ENCODE peak calls at places on chromosomes 16 and 17, in eight cellular contexts. One of them, this sample, is unnamed.

GRCh38 chr17:15651001-15651582 is 31.6 kb upstream of the FBXW10B start:
- DNase-seq in AG04450: no peak
- DNase-seq in BJ: no peak
- DNase-seq in upper lobe of right lung: no peak
- DNase-seq in brain microvascular endothelial cell: no peak
- DNase-seq in fibroblast of mammary gland: no peak
- DNase-seq in ovary: peak
- DNase-seq in activated B cell treated with CpG ODN at 0.5 μM for 24 hours: no peak
- DNase-seq in this sample: no peak

GRCh38 chr17:12342609-12343248 is 322.1 kb downstream of the MAP2K4 start:
- DNase-seq in AG04450: no peak
- DNase-seq in BJ: no peak
- DNase-seq in upper lobe of right lung: no peak
- DNase-seq in brain microvascular endothelial cell: peak
- DNase-seq in fibroblast of mammary gland: peak
- DNase-seq in ovary: no peak
- DNase-seq in activated B cell treated with CpG ODN at 0.5 μM for 24 hours: no peak
- DNase-seq in this sample: no peak

GRCh38 chr17:37490638-37491614 is 1.2 kb downstream of the DUSP14 start:
- DNase-seq in AG04450: no peak
- DNase-seq in BJ: peak
- DNase-seq in upper lobe of right lung: no peak
- DNase-seq in brain microvascular endothelial cell: peak
- DNase-seq in fibroblast of mammary gland: peak
- DNase-seq in ovary: peak
- DNase-seq in activated B cell treated with CpG ODN at 0.5 μM for 24 hours: no peak
- DNase-seq in this sample: peak

GRCh38 chr17:82520041-82520910 is 744 bp downstream of the FOXK2 start:
- DNase-seq in AG04450: no peak
- DNase-seq in BJ: no peak
- DNase-seq in upper lobe of right lung: peak
- DNase-seq in brain microvascular endothelial cell: no peak
- DNase-seq in fibroblast of mammary gland: no peak
- DNase-seq in ovary: peak
- DNase-seq in activated B cell treated with CpG ODN at 0.5 μM for 24 hours: peak
- DNase-seq in this sample: no peak

GRCh38 chr16:12757546-12757945 is 46.1 kb downstream of the CPPED1 start:
- DNase-seq in AG04450: no peak
- DNase-seq in BJ: no peak
- DNase-seq in upper lobe of right lung: no peak
- DNase-seq in brain microvascular endothelial cell: no peak
- DNase-seq in fibroblast of mammary gland: no peak
- DNase-seq in ovary: no peak
- DNase-seq in activated B cell treated with CpG ODN at 0.5 μM for 24 hours: no peak
- DNase-seq in this sample: no peak

GRCh38 chr17:73365203-73365933 is 53.6 kb upstream of the CDC42EP4 start:
- DNase-seq in AG04450: no peak
- DNase-seq in BJ: no peak
- DNase-seq in upper lobe of right lung: no peak
- DNase-seq in brain microvascular endothelial cell: no peak
- DNase-seq in fibroblast of mammary gland: no peak
- DNase-seq in ovary: peak
- DNase-seq in activated B cell treated with CpG ODN at 0.5 μM for 24 hours: no peak
- DNase-seq in this sample: no peak

GRCh38 chr17:42289863-42290165 is 1.5 kb downstream of the STAT5A start:
- DNase-seq in AG04450: no peak
- DNase-seq in BJ: no peak
- DNase-seq in upper lobe of right lung: peak
- DNase-seq in brain microvascular endothelial cell: no peak
- DNase-seq in fibroblast of mammary gland: no peak
- DNase-seq in ovary: peak
- DNase-seq in activated B cell treated with CpG ODN at 0.5 μM for 24 hours: no peak
- DNase-seq in this sample: no peak

GRCh38 chr16:66926171-66926570 is 836 bp upstream of the RRAD start:
- DNase-seq in AG04450: no peak
- DNase-seq in BJ: no peak
- DNase-seq in upper lobe of right lung: no peak
- DNase-seq in brain microvascular endothelial cell: no peak
- DNase-seq in fibroblast of mammary gland: no peak
- DNase-seq in ovary: no peak
- DNase-seq in activated B cell treated with CpG ODN at 0.5 μM for 24 hours: no peak
- DNase-seq in this sample: no peak

GRCh38 chr16:58331024-58331707 is 36.3 kb upstream of the PRSS54 start:
- DNase-seq in AG04450: no peak
- DNase-seq in BJ: no peak
- DNase-seq in upper lobe of right lung: no peak
- DNase-seq in brain microvascular endothelial cell: no peak
- DNase-seq in fibroblast of mammary gland: no peak
- DNase-seq in ovary: no peak
- DNase-seq in activated B cell treated with CpG ODN at 0.5 μM for 24 hours: no peak
- DNase-seq in this sample: no peak

GRCh38 chr17:50909765-50910661 is 43.9 kb upstream of the TOB1 start:
- DNase-seq in AG04450: no peak
- DNase-seq in BJ: no peak
- DNase-seq in upper lobe of right lung: no peak
- DNase-seq in brain microvascular endothelial cell: no peak
- DNase-seq in fibroblast of mammary gland: no peak
- DNase-seq in ovary: no peak
- DNase-seq in activated B cell treated with CpG ODN at 0.5 μM for 24 hours: no peak
- DNase-seq in this sample: no peak

GRCh38 chr17:50911450-50911849 is 45.3 kb upstream of the TOB1 start:
- DNase-seq in AG04450: no peak
- DNase-seq in BJ: no peak
- DNase-seq in upper lobe of right lung: no peak
- DNase-seq in brain microvascular endothelial cell: no peak
- DNase-seq in fibroblast of mammary gland: no peak
- DNase-seq in ovary: no peak
- DNase-seq in activated B cell treated with CpG ODN at 0.5 μM for 24 hours: no peak
- DNase-seq in this sample: no peak

GRCh38 chr17:50906443-50906842 is 40.3 kb upstream of the TOB1 start:
- DNase-seq in AG04450: no peak
- DNase-seq in BJ: no peak
- DNase-seq in upper lobe of right lung: no peak
- DNase-seq in brain microvascular endothelial cell: no peak
- DNase-seq in fibroblast of mammary gland: no peak
- DNase-seq in ovary: no peak
- DNase-seq in activated B cell treated with CpG ODN at 0.5 μM for 24 hours: no peak
- DNase-seq in this sample: no peak

GRCh38 chr17:50908140-50908859 is 42.1 kb upstream of the TOB1 start:
- DNase-seq in AG04450: no peak
- DNase-seq in BJ: no peak
- DNase-seq in upper lobe of right lung: no peak
- DNase-seq in brain microvascular endothelial cell: no peak
- DNase-seq in fibroblast of mammary gland: no peak
- DNase-seq in ovary: no peak
- DNase-seq in activated B cell treated with CpG ODN at 0.5 μM for 24 hours: no peak
- DNase-seq in this sample: no peak

GRCh38 chr17:50908860-50909764 is 43.0 kb upstream of the TOB1 start:
- DNase-seq in AG04450: no peak
- DNase-seq in BJ: no peak
- DNase-seq in upper lobe of right lung: peak
- DNase-seq in brain microvascular endothelial cell: no peak
- DNase-seq in fibroblast of mammary gland: no peak
- DNase-seq in ovary: no peak
- DNase-seq in activated B cell treated with CpG ODN at 0.5 μM for 24 hours: no peak
- DNase-seq in this sample: no peak
- TF ChIP-seq CTCF in AG04450: no peak
- TF ChIP-seq CTCF in BJ: no peak
- TF ChIP-seq CTCF in upper lobe of right lung: no peak
- TF ChIP-seq CTCF in brain microvascular endothelial cell: no peak
- TF ChIP-seq CTCF in fibroblast of mammary gland: no peak
- TF ChIP-seq CTCF in ovary: no peak
- TF ChIP-seq CTCF in activated B cell treated with CpG ODN at 0.5 μM for 24 hours: no peak
- TF ChIP-seq CTCF in this sample: peak

GRCh38 chr17:7503521-7503920 is 19.4 kb downstream of the POLR2A start:
- DNase-seq in AG04450: no peak
- DNase-seq in BJ: no peak
- DNase-seq in upper lobe of right lung: no peak
- DNase-seq in brain microvascular endothelial cell: no peak
- DNase-seq in fibroblast of mammary gland: no peak
- DNase-seq in ovary: no peak
- DNase-seq in activated B cell treated with CpG ODN at 0.5 μM for 24 hours: no peak
- DNase-seq in this sample: no peak

GRCh38 chr17:7499161-7499560 is 15.0 kb downstream of the POLR2A start:
- DNase-seq in AG04450: no peak
- DNase-seq in BJ: no peak
- DNase-seq in upper lobe of right lung: no peak
- DNase-seq in brain microvascular endothelial cell: no peak
- DNase-seq in fibroblast of mammary gland: no peak
- DNase-seq in ovary: no peak
- DNase-seq in activated B cell treated with CpG ODN at 0.5 μM for 24 hours: no peak
- DNase-seq in this sample: no peak

GRCh38 chr17:7502171-7502847 is 18.1 kb downstream of the POLR2A start:
- DNase-seq in AG04450: no peak
- DNase-seq in BJ: no peak
- DNase-seq in upper lobe of right lung: no peak
- DNase-seq in brain microvascular endothelial cell: no peak
- DNase-seq in fibroblast of mammary gland: no peak
- DNase-seq in ovary: no peak
- DNase-seq in activated B cell treated with CpG ODN at 0.5 μM for 24 hours: no peak
- DNase-seq in this sample: no peak

GRCh38 chr17:7501729-7502128 is 17.6 kb downstream of the POLR2A start:
- DNase-seq in AG04450: no peak
- DNase-seq in BJ: no peak
- DNase-seq in upper lobe of right lung: no peak
- DNase-seq in brain microvascular endothelial cell: no peak
- DNase-seq in fibroblast of mammary gland: no peak
- DNase-seq in ovary: no peak
- DNase-seq in activated B cell treated with CpG ODN at 0.5 μM for 24 hours: no peak
- DNase-seq in this sample: no peak

GRCh38 chr17:7502987-7503386 is 18.8 kb downstream of the POLR2A start:
- DNase-seq in AG04450: no peak
- DNase-seq in BJ: no peak
- DNase-seq in upper lobe of right lung: no peak
- DNase-seq in brain microvascular endothelial cell: no peak
- DNase-seq in fibroblast of mammary gland: no peak
- DNase-seq in ovary: no peak
- DNase-seq in activated B cell treated with CpG ODN at 0.5 μM for 24 hours: no peak
- DNase-seq in this sample: no peak
- TF ChIP-seq CTCF in AG04450: peak
- TF ChIP-seq CTCF in BJ: peak
- TF ChIP-seq CTCF in upper lobe of right lung: no peak
- TF ChIP-seq CTCF in brain microvascular endothelial cell: peak
- TF ChIP-seq CTCF in fibroblast of mammary gland: peak
- TF ChIP-seq CTCF in ovary: no peak
- TF ChIP-seq CTCF in activated B cell treated with CpG ODN at 0.5 μM for 24 hours: no peak
- TF ChIP-seq CTCF in this sample: peak

GRCh38 chr16:2044541-2044940 is 3.1 kb downstream of the NTHL1 start:
- DNase-seq in AG04450: no peak
- DNase-seq in BJ: no peak
- DNase-seq in upper lobe of right lung: no peak
- DNase-seq in brain microvascular endothelial cell: no peak
- DNase-seq in fibroblast of mammary gland: no peak
- DNase-seq in ovary: no peak
- DNase-seq in activated B cell treated with CpG ODN at 0.5 μM for 24 hours: no peak
- DNase-seq in this sample: no peak

GRCh38 chr16:2046889-2047329 is 725 bp downstream of the NTHL1 start:
- DNase-seq in AG04450: no peak
- DNase-seq in BJ: no peak
- DNase-seq in upper lobe of right lung: no peak
- DNase-seq in brain microvascular endothelial cell: no peak
- DNase-seq in fibroblast of mammary gland: no peak
- DNase-seq in ovary: no peak
- DNase-seq in activated B cell treated with CpG ODN at 0.5 μM for 24 hours: no peak
- DNase-seq in this sample: no peak

GRCh38 chr16:2048116-2048543 is 345 bp downstream of the TSC2 start:
- DNase-seq in AG04450: no peak
- DNase-seq in BJ: no peak
- DNase-seq in upper lobe of right lung: no peak
- DNase-seq in brain microvascular endothelial cell: no peak
- DNase-seq in fibroblast of mammary gland: no peak
- DNase-seq in ovary: no peak
- DNase-seq in activated B cell treated with CpG ODN at 0.5 μM for 24 hours: no peak
- DNase-seq in this sample: no peak

GRCh38 chr16:2046125-2046888 is 1.3 kb downstream of the NTHL1 start:
- DNase-seq in AG04450: no peak
- DNase-seq in BJ: no peak
- DNase-seq in upper lobe of right lung: no peak
- DNase-seq in brain microvascular endothelial cell: no peak
- DNase-seq in fibroblast of mammary gland: no peak
- DNase-seq in ovary: no peak
- DNase-seq in activated B cell treated with CpG ODN at 0.5 μM for 24 hours: no peak
- DNase-seq in this sample: no peak

DNA sequence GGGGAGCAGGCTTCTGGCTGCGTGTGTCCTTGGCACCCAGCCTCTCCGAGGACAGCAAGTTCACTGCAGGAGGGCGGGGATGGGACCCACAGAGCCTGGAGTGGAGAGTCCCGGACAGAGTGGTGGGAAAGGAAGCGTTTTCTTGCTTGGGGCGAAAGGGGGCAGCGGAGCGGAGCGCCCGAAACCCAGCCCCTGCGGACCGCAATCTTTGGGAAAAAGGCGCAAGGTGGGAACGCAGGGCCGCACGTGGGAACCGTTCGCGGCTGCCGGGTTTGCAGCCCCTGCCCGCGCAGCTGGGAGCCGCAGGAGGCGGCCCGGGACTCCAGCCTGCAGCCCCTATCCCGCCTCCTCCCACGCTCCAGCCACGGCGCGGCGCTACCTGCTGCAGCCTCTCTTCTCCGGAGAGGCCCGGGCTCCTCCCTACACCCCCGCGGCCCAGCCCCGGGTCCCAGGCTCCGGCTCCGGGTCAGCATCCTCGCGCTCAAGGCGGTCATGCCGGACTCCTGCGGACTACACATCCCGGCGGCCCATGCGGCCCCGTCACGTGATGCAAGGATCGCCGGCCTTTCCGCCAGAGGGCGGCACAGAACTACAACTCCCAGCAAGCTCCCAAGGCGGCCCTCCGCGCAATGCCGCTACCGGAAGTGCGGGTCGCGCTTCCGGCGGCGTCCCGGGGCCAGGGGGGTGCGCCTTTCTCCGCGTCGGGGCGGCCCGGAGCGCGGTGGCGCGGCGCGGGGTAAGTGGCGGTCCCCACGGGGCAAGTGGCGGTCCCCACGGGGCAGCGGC is at the start of the genes NTHL1 and TSC2:
- DNase-seq in AG04450: peak
- DNase-seq in BJ: peak
- DNase-seq in upper lobe of right lung: peak
- DNase-seq in brain microvascular endothelial cell: peak
- DNase-seq in fibroblast of mammary gland: peak
- DNase-seq in ovary: peak
- DNase-seq in activated B cell treated with CpG ODN at 0.5 μM for 24 hours: peak
- DNase-seq in this sample: peak
- TF ChIP-seq CTCF in AG04450: peak
- TF ChIP-seq CTCF in BJ: peak
- TF ChIP-seq CTCF in upper lobe of right lung: peak
- TF ChIP-seq CTCF in brain microvascular endothelial cell: peak
- TF ChIP-seq CTCF in fibroblast of mammary gland: no peak
- TF ChIP-seq CTCF in ovary: peak
- TF ChIP-seq CTCF in activated B cell treated with CpG ODN at 0.5 μM for 24 hours: no peak
- TF ChIP-seq CTCF in this sample: peak

DNA sequence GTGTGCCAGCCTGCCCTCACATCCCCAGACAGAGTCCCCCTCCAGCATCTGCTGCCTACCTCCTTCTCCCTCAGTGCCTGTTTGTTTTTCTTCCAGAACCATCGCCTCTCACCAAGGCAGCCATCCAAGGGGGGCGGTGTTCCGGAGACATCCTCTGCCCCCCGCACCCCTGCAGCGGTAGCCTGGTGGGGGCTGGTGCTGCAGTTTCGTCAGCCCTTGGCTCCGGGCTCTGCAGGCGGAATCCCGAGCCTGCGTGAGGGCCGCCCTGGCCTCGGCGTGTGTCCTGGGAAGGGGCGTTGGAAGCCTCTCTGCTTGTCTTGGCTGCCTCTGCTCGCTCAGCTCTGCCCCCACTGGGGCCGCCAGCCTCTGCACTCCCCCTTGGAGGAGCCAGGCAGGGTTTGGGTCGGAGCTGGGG is 126.0 kb upstream of the CIBAR2 start:
- DNase-seq in AG04450: peak
- DNase-seq in BJ: no peak
- DNase-seq in upper lobe of right lung: peak
- DNase-seq in brain microvascular endothelial cell: peak
- DNase-seq in fibroblast of mammary gland: peak
- DNase-seq in ovary: peak
- DNase-seq in activated B cell treated with CpG ODN at 0.5 μM for 24 hours: no peak
- DNase-seq in this sample: peak
- TF ChIP-seq CTCF in AG04450: peak
- TF ChIP-seq CTCF in BJ: peak
- TF ChIP-seq CTCF in upper lobe of right lung: no peak
- TF ChIP-seq CTCF in brain microvascular endothelial cell: peak
- TF ChIP-seq CTCF in fibroblast of mammary gland: peak
- TF ChIP-seq CTCF in ovary: peak
- TF ChIP-seq CTCF in activated B cell treated with CpG ODN at 0.5 μM for 24 hours: no peak
- TF ChIP-seq CTCF in this sample: peak